ENCODE peak calls at places on chromosomes 16 and 17, in four cellular contexts. T is HL-60, Z is psoas muscle, K is HFF-Myc. J is an unnamed sample.

GRCh38 chr17:17514361-17514992 is 18.3 kb upstream of the RASD1 start:
- DNase-seq in T (no peak), Z (peak), K (no peak), J (no peak)

GRCh38 chr17:67606896-67607604 is 110.7 kb upstream of the NOL11 start:
- DNase-seq in T (no peak), Z (no peak), K (no peak), J (no peak)

GRCh38 chr16:85912271-85912974 is 13.5 kb downstream of the IRF8 start:
- DNase-seq in T (no peak), Z (peak), K (no peak), J (peak)

GRCh38 chr17:21285164-21286065 is 904 bp downstream of the MAP2K3 start:
- DNase-seq in T (no peak), Z (no peak), K (no peak), J (no peak)

GRCh38 chr17:15945493-15946209 is 721 bp downstream of the ADORA2B start:
- DNase-seq in T (no peak), Z (no peak), K (no peak), J (no peak)

GRCh38 chr16:48194828-48195566 is 39.2 kb upstream of the ABCC12 start:
- DNase-seq in T (no peak), Z (no peak), K (no peak), J (no peak)

GRCh38 chr16:77295896-77296295 is 96.7 kb downstream of the SYCE1L start:
- DNase-seq in T (no peak), Z (no peak), K (no peak), J (no peak)

GRCh38 chr17:11130367-11130766 is 110.6 kb upstream of the SHISA6 start:
- DNase-seq in T (no peak), Z (no peak), K (no peak), J (no peak)

GRCh38 chr16:66084306-66084705 is 282.2 kb upstream of the CDH5 start:
- DNase-seq in T (no peak), Z (no peak), K (no peak), J (no peak)

GRCh38 chr17:41785091-41785875 is 1.2 kb downstream of the JUP start:
- DNase-seq in T (no peak), Z (peak), K (no peak), J (no peak)

GRCh38 chr17:29050176-29050575 is 7.2 kb downstream of the PIPOX start:
- DNase-seq in T (no peak), Z (no peak), K (no peak), J (no peak)

GRCh38 chr17:61129232-61129631 is 270.4 kb upstream of the TBX2 start:
- DNase-seq in T (no peak), Z (no peak), K (no peak), J (no peak)

DNA sequence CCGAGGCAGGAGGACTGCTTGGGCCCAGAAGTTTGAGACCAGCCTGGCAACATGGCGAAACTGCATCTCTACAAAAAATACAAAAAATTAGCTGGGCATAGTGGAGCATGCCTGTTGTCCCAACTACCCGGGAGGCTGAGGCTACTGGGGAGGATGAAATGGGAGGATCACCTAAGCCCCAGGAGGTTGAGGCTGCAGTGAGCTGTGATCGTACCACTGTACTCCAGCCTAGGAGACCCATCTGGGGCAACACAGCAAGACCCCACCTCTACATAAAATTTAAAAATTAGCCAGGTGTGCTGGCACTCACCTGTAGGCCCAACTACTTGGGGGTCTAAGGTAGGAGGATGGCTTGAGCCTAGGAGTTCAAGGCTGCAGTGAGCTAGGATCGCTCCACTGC is 1.8 kb downstream of the PAM16 start:
- DNase-seq in T (no peak), Z (no peak), K (no peak), J (no peak)
- H3K4me3 ChIP-seq in T (peak), Z (no peak), K (peak), J (no peak)

DNA sequence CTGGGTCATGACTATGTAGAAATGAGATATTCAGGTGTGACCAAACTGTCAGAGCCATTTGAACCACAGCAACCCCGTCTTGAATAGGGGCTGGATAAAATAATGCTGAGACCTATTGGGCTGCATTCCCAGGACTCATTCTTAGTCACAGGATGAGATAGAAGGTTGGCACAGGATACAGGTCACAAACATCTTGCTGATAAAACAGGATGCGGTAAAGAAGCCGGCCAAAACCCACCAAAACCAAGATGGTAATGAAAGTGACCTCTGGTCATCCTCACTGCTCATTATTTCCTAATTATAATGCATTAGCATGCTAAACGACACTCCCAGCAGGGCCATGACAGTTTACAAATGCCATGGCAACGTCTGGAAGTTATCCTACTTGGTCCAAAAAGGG is 545.5 kb downstream of the TMEM114 start:
- DNase-seq in T (no peak), Z (no peak), K (no peak), J (no peak)
- H3K4me3 ChIP-seq in T (no peak), Z (no peak), K (no peak), J (no peak)

GRCh38 chr17:45043813-45044540 is 7.5 kb downstream of the DCAKD start:
- DNase-seq in T (no peak), Z (no peak), K (no peak), J (no peak)

GRCh38 chr17:45046536-45047125 is 4.8 kb downstream of the DCAKD start:
- DNase-seq in T (no peak), Z (no peak), K (no peak), J (no peak)

GRCh38 chr17:45042346-45043120 is 8.9 kb downstream of the DCAKD start:
- DNase-seq in T (no peak), Z (no peak), K (no peak), J (no peak)

GRCh38 chr17:45040459-45040858 is 11.0 kb downstream of the DCAKD start:
- DNase-seq in T (no peak), Z (peak), K (no peak), J (no peak)

GRCh38 chr17:45043268-45043681 is 8.2 kb downstream of the DCAKD start:
- DNase-seq in T (no peak), Z (no peak), K (no peak), J (no peak)
- H3K4me3 ChIP-seq in T (no peak), Z (no peak), K (no peak), J (no peak)

DNA sequence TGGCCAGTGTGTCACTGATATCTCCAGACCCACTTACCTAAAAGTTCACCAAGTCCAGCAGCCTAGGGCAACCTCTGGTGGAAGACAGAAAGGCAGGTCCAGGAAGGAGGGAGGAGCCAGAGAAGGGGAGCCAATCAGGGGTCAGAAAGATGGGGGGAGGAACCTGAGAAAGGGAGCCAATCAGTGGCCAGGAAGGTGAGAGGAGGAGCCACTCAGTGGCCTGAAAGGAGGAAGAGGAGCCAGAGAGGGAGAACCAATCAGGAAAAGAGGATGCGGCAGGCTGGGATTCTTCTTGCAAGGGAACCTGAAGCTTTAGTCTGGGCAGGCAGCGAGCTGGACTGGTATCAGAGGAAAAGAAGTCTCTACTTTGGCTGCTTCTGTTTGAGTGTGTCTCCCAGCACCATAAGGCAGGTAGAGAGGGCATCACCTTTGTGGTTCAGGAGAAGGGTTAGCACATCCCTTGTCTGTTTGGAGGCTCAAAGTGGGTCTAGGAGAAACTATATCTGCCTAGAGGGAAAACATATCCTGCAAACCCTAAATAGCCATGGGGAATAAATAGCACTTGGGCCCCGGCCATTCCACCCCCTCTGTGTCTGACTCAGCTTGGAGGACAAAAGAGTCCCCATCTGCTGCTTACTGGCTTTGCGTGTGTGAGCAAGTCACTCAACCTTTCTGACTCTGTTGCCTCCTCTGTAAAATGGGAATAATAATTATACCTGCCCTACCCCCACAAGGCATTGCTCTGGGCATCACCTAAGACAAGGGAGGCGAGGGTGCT is 43.4 kb upstream of the CRHR1 start:
- DNase-seq in T (no peak), Z (peak), K (peak), J (peak)
- H3K4me3 ChIP-seq in T (no peak), Z (no peak), K (no peak), J (no peak)

DNA sequence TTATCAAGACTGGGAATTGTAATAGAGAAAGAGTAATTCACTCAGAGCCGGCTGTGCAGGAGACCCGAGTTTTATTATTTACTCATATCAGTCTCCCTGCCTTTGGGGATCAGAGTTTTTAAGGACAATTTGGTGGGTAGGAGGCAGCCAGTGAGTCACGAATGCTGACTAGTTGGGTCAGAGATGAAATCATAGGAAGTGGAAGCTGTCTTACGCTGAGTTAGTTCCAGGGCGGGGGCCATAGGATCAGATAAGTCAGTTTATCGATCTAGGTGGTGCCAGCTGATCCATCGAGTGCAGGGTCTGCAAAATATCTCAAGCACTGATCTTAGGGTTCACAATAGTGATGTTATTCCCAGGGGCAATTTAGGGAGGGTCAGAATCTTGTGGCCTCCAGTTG is 20.2 kb upstream of the GUCY2D start:
- DNase-seq in T (no peak), Z (no peak), K (no peak), J (no peak)
- H3K4me3 ChIP-seq in T (no peak), Z (no peak), K (no peak), J (no peak)

DNA sequence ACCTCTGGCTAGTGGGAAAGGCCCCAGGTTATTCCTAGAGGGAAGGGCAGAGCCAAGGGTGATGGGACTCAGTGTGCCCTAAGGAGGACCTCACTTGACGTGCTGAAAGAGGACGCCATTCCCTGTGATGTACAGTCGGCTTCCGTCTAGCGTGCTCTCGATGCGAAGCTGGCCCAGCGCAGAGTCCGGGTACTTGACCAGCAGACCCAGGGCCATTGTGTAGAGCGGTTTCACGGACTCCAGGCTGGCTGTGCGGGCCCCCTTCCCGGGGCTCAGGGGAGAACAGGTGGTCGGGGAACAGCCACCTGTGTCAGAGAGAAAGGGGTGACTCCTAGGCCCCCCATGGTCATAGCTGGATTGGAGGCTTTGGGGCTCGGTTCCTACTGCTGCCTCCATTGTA is 19.9 kb downstream of the PLEKHG4 start:
- DNase-seq in T (no peak), Z (no peak), K (no peak), J (no peak)
- H3K4me3 ChIP-seq in T (no peak), Z (no peak), K (no peak), J (no peak)

GRCh38 chr17:46078675-46079074 is 79.6 kb downstream of the STH start:
- DNase-seq in T (no peak), Z (no peak), K (no peak), J (no peak)

GRCh38 chr17:46074540-46074939 is 75.5 kb downstream of the STH start:
- DNase-seq in T (no peak), Z (no peak), K (no peak), J (no peak)

GRCh38 chr17:46071796-46072195 is 72.7 kb downstream of the STH start:
- DNase-seq in T (no peak), Z (no peak), K (no peak), J (no peak)

DNA sequence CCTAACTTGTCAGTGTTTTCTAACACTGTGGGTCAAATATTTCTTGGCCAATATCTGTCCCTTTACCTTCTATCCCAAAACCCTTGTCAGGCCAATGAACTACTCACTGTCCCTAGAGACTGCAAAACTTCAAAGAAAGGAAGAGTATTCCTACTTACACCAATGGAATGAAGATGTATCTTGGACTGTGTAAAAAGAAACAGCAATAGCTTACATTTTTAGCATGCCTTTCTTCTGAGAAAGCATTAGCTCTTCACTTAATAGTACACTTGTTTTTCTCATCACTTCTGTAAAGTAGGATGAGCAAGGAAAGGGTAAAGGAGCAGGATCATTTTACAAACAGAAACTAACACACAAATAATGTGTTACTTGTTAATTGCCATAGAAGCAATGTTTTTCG is 73.9 kb downstream of the STH start:
- DNase-seq in T (no peak), Z (no peak), K (no peak), J (no peak)
- H3K4me3 ChIP-seq in T (no peak), Z (no peak), K (no peak), J (no peak)